ENCODE peak calls at places on chromosomes 5 and 9, in four cellular contexts. I is H1, U is HEK293T, O is HepG2. X is an unnamed sample.

GRCh38 chr9:99056876-99057664 is 47.8 kb upstream of the TGFBR1 start:
- DNase-seq in I (no peak), U (no peak), O (no peak), X (no peak)

GRCh38 chr5:39079147-39079546 is 4.9 kb upstream of the RICTOR start:
- DNase-seq in I (no peak), U (no peak), O (no peak), X (no peak)

GRCh38 chr5:142053434-142054253 is 40.8 kb upstream of the GNPDA1 start:
- DNase-seq in I (no peak), U (no peak), O (no peak), X (peak; percentile 22)

GRCh38 chr5:60377826-60378225 is 322.1 kb downstream of the DEPDC1B start:
- DNase-seq in I (no peak), U (no peak), O (no peak), X (no peak)

GRCh38 chr5:116274251-116274650 is 189.4 kb downstream of the COMMD10 start:
- DNase-seq in I (no peak), U (no peak), O (no peak), X (no peak)

GRCh38 chr5:74375271-74375670 is 265.3 kb downstream of the ENC1 start:
- DNase-seq in I (no peak), U (no peak), O (no peak), X (no peak)

GRCh38 chr5:136276946-136277345 is 84.0 kb upstream of the SMIM32 start:
- DNase-seq in I (no peak), U (no peak), O (no peak), X (no peak)

GRCh38 chr5:160506006-160507004 is 84.7 kb downstream of the PTTG1 start:
- DNase-seq in I (no peak), U (no peak), O (no peak), X (no peak)

GRCh38 chr9:2610985-2611384 is 10.6 kb upstream of the VLDLR start:
- DNase-seq in I (no peak), U (no peak), O (no peak), X (no peak)

GRCh38 chr9:106277931-106278330 is 583.6 kb downstream of the TMEM38B start:
- DNase-seq in I (no peak), U (no peak), O (no peak), X (no peak)

GRCh38 chr9:16191691-16192402 is 639.0 kb downstream of the CCDC171 start:
- DNase-seq in I (peak; percentile 58), U (peak; percentile 74), O (peak; percentile 2), X (peak; percentile 77)

GRCh38 chr5:112973036-112973435 is 3.6 kb upstream of the DCP2 start:
- DNase-seq in I (no peak), U (no peak), O (no peak), X (no peak)

GRCh38 chr9:105341784-105342183 is 97.3 kb downstream of the SLC44A1 start:
- DNase-seq in I (no peak), U (no peak), O (no peak), X (no peak)

GRCh38 chr5:77065256-77065655 is 21.8 kb downstream of the ZBED3 start:
- DNase-seq in I (no peak), U (no peak), O (no peak), X (no peak)

GRCh38 chr9:35604578-35605335 is at the start of gene TESK1:
- DNase-seq in I (no peak), U (peak; percentile 82), O (peak; percentile 64), X (peak; percentile 67)

GRCh38 chr9:88966894-88967676 is 24.2 kb upstream of the S1PR3 start:
- DNase-seq in I (no peak), U (no peak), O (no peak), X (no peak)

DNA sequence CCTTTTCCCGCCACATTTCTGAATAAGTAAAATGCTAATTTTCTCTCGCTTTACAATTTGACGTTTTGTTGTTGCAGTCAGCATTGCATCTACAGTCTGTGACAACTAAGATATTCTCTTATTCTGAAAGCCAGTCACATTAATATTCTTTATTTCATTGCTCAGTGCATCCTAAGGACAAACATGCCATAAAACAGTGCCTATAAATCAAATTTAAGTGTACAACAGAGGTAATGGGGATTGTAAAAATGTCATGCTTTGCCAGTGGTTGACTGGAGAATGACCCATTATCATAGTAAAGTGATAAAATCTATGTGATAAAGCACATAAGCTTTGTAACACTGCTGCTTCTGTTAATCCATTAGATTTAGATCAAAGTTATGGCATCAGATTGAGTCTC is 1850.0 kb upstream of the ACO1 start:
- DNase-seq in I (no peak), U (no peak), O (no peak), X (no peak)
- TF ChIP-seq SUZ12 in I (no peak), U (no peak), O (no peak), X (no peak)

GRCh38 chr9:63859475-63860215 is 1425.4 kb downstream of the FOXD4L5 start:
- DNase-seq in I (no peak), U (no peak), O (peak; percentile 49), X (peak; percentile 11)
- TF ChIP-seq SUZ12 in I (no peak), U (no peak), O (no peak), X (no peak)

DNA sequence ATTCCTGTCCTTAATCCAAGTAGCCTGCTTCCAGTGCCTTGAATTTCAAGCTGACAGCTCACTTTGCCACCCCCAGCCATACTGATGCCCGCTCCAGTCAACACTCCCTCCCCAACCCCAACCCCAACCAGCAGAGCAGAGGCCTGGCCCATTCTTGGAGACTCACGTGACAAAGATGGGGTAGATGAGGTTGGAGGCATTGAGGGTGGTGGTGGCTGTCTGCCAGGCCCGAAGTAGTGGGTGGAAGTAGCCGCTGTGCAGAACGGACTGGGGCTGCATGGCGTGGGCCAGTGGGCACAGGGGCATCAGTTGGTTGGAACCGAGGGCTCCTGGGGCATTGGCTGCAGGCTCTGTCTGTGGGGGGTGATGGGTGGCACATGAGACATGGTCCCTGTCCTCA is 7.8 kb downstream of the ALAD start:
- DNase-seq in I (no peak), U (no peak), O (no peak), X (no peak)
- TF ChIP-seq SUZ12 in I (no peak), U (no peak), O (no peak), X (no peak)

DNA sequence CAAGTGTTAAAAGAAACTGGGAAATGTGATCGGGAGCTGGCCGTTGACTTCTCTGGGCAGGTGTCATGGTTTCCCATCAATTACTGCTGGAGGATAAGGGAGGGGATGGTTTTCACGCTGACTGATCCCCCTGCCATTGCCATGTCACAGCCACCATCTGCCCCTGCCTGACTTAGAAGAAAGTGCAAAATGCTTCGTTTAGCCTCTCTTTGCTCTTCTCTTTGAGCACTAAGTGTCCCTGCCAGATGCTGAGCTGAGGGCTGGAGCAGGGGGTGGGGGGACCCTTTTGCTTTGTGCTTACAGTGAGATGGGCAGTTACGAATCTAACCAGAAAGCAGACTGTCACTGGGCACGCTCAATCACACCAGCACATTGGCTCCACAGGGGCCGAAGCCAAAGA is 138.4 kb upstream of the ALDH1B1 start:
- DNase-seq in I (no peak), U (no peak), O (no peak), X (no peak)
- TF ChIP-seq SUZ12 in I (no peak), U (no peak), O (no peak), X (no peak)

GRCh38 chr5:96483878-96484277 is 50.8 kb upstream of the PCSK1 start:
- DNase-seq in I (no peak), U (peak; percentile 33), O (peak; percentile 32), X (peak; percentile 5)
- TF ChIP-seq SUZ12 in I (no peak), U (no peak), O (no peak), X (no peak)

GRCh38 chr9:133843751-133844373 is 105.7 kb upstream of the SARDH start:
- DNase-seq in I (no peak), U (no peak), O (no peak), X (no peak)

GRCh38 chr9:133845659-133845947 is 107.5 kb upstream of the SARDH start:
- DNase-seq in I (no peak), U (no peak), O (no peak), X (no peak)

GRCh38 chr9:133844431-133844830 is 106.3 kb upstream of the SARDH start:
- DNase-seq in I (no peak), U (no peak), O (no peak), X (no peak)

GRCh38 chr9:133846483-133847090 is 108.4 kb upstream of the SARDH start:
- DNase-seq in I (no peak), U (no peak), O (no peak), X (no peak)

DNA sequence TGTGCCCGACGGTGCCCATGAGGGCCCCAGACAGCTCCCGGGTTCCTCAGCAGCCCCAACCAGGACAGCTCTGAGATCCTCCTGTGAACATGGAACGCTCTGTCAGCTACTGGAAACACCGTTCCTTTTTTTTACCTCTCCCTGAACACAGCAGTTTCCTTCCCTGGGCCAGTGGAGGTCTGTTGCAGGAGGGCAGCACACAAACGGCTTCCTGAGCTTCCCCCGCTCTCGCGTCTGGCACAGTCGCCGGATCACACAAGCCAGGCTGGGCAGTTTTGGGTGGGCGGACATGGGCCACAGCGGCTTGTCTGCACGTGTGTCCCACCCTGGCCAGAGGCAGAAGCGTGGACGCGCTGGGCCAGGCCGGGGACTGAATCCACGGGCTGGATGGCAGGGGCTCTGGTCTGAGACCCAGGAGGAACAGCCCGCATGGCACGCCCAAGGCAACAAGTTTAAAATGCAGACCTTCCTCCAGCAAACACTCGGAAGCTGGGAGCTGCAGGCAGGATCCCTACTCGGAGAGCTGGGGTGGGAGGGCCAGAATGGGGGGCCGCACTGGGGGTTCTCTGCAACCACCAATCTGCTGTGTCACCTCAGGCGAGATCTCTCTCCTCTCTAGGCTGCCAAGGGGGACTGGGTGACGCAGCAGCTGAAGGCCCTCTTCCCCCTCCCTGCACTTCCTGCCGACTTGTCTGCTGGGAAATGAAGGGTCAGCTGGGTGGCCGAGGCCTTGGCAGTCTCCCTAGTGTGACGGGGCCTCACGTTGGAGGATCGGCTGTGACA is 106.9 kb upstream of the SARDH start:
- DNase-seq in I (no peak), U (no peak), O (no peak), X (no peak)
- TF ChIP-seq SUZ12 in I (no peak), U (no peak), O (no peak), X (no peak)

X was measured in NT2/D1.